ENCODE peak calls at places on chromosome 11, in four cellular contexts. C, H, R and M are unnamed samples.

GRCh38 chr11:128207861-128208321 is 379.5 kb downstream of the ETS1 start:
- DNase-seq in H (no peak), R (no peak), C (no peak), M (no peak)

GRCh38 chr11:130727715-130728114 is 188.6 kb downstream of the SNX19 start:
- DNase-seq in C (no peak), R (no peak), H (no peak), M (no peak)

GRCh38 chr11:7844521-7844920 is 47.8 kb upstream of the OR5P2 start:
- DNase-seq in H (no peak), R (no peak), C (no peak), M (no peak)

GRCh38 chr11:73372371-73372993 is 3.7 kb upstream of the RELT start:
- DNase-seq in C (no peak), H (no peak), R (no peak), M (no peak)

GRCh38 chr11:125998267-125998666 is 52.4 kb downstream of the VSIG10L2 start:
- DNase-seq in C (no peak), R (no peak), H (no peak), M (no peak)

GRCh38 chr11:128214263-128214662 is 373.1 kb downstream of the ETS1 start:
- DNase-seq in H (no peak), C (no peak), R (no peak), M (no peak)

GRCh38 chr11:61743486-61744095 is 8.8 kb upstream of the MYRF start:
- DNase-seq in C (no peak), H (no peak), R (no peak), M (no peak)

GRCh38 chr11:74388678-74389327 is 9.4 kb downstream of the PGM2L1 start:
- DNase-seq in H (peak), C (peak), R (peak), M (no peak)

GRCh38 chr11:746289-747175 is 732 bp upstream of the TALDO1 start:
- DNase-seq in H (no peak), R (no peak), C (no peak), M (no peak)

GRCh38 chr11:58494096-58494495 is 13.8 kb downstream of the OR5B21 start:
- DNase-seq in H (no peak), C (no peak), R (no peak), M (no peak)

GRCh38 chr11:46272816-46273427 is 4.5 kb upstream of the CREB3L1 start:
- DNase-seq in C (peak), H (no peak), R (no peak), M (peak)

GRCh38 chr11:11324090-11324489 is 29.0 kb downstream of the CSNK2A3 start:
- DNase-seq in R (no peak), H (no peak), C (no peak), M (no peak)

GRCh38 chr11:77074626-77075221 is 8.0 kb downstream of the CAPN5 start:
- DNase-seq in C (peak), H (no peak), R (no peak), M (no peak)

GRCh38 chr11:114036156-114036811 is 23.2 kb upstream of the ZBTB16 start:
- DNase-seq in H (peak), R (no peak), C (peak), M (peak)